ENCODE peak calls at places on chromosomes 4 and X, in eight cellular contexts. N, A, O, L, T, J, P and F are unnamed samples.

GRCh38 chr4:6582889-6583504 is 8.0 kb downstream of the MAN2B2 start:
- DNase-seq in N (no peak), A (no peak), O (peak; percentile 55), L (peak; percentile 31), T (no peak), J (no peak), P (peak; percentile 62), F (no peak)

GRCh38 chr4:147924604-147925412 is 192.9 kb downstream of the ARHGAP10 start:
- DNase-seq in N (peak; percentile 13), A (no peak), O (peak; percentile 5), L (peak; percentile 4), T (peak; percentile 31), J (no peak), P (peak; percentile 66), F (peak; percentile 32)

GRCh38 chr4:61373901-61374611 is 173.9 kb downstream of the ADGRL3 start:
- DNase-seq in N (no peak), A (no peak), O (no peak), L (peak; percentile 1), T (no peak), J (no peak), P (no peak), F (no peak)

GRCh38 chr4:175509320-175509719 is 302.7 kb downstream of the GPM6A start:
- DNase-seq in N (peak; percentile 9), A (no peak), O (peak; percentile 12), L (no peak), T (no peak), J (no peak), P (no peak), F (no peak)

GRCh38 chr4:27974339-27974738 is 1113.7 kb downstream of the STIM2 start:
- DNase-seq in N (no peak), A (no peak), O (no peak), L (no peak), T (no peak), J (no peak), P (no peak), F (no peak)

GRCh38 chrX:46204721-46205422 is 340.3 kb downstream of the ZNF674 start:
- DNase-seq in N (no peak), A (no peak), O (no peak), L (no peak), T (no peak), J (no peak), P (no peak), F (no peak)

GRCh38 chrX:30888526-30889146 is 418 bp downstream of the TAB3 start:
- DNase-seq in N (no peak), A (peak; percentile 21), O (no peak), L (peak; percentile 10), T (no peak), J (no peak), P (no peak), F (peak; percentile 21)

GRCh38 chrX:19225906-19226305 is 103.6 kb upstream of the ADGRG2 start:
- DNase-seq in N (no peak), A (no peak), O (no peak), L (peak; percentile 13), T (no peak), J (no peak), P (peak; percentile 9), F (no peak)

GRCh38 chrX:70422886-70423336 is at the start of gene GDPD2:
- DNase-seq in N (peak; percentile 61), A (no peak), O (peak; percentile 50), L (no peak), T (peak; percentile 39), J (no peak), P (peak; percentile 46), F (no peak)

GRCh38 chrX:119753639-119754257 is 4.6 kb upstream of the SOWAHD start:
- DNase-seq in N (no peak), A (no peak), O (peak; percentile 25), L (no peak), T (no peak), J (no peak), P (peak; percentile 57), F (no peak)

GRCh38 chr4:137267024-137267423 is 265.3 kb downstream of the PCDH18 start:
- DNase-seq in N (no peak), A (no peak), O (no peak), L (no peak), T (no peak), J (no peak), P (no peak), F (no peak)

GRCh38 chr4:75547647-75548387 is 8.0 kb upstream of the ODAPH start:
- DNase-seq in N (no peak), A (peak; percentile 32), O (peak; percentile 70), L (no peak), T (peak; percentile 31), J (no peak), P (peak; percentile 66), F (peak; percentile 72)

GRCh38 chr4:142660728-142661127 is 185.4 kb downstream of the INPP4B start:
- DNase-seq in N (no peak), A (no peak), O (no peak), L (no peak), T (no peak), J (no peak), P (no peak), F (no peak)

GRCh38 chr4:96356591-96357360 is 516.9 kb downstream of the PDHA2 start:
- DNase-seq in N (no peak), A (no peak), O (no peak), L (no peak), T (no peak), J (no peak), P (no peak), F (no peak)

GRCh38 chrX:13373027-13373806 is 53.4 kb upstream of the ATXN3L start:
- DNase-seq in N (no peak), A (no peak), O (no peak), L (no peak), T (no peak), J (no peak), P (no peak), F (no peak)

GRCh38 chrX:155880586-155881157 is 473 bp upstream of the VAMP7 start:
- DNase-seq in N (no peak), A (no peak), O (no peak), L (no peak), T (no peak), J (no peak), P (peak; percentile 23), F (no peak)

GRCh38 chrX:141760761-141761160 is 62.2 kb upstream of the SPANXD start:
- DNase-seq in N (no peak), A (no peak), O (no peak), L (no peak), T (no peak), J (no peak), P (no peak), F (no peak)

GRCh38 chrX:72713130-72713529 is 976 bp downstream of the PHKA1 start:
- DNase-seq in N (no peak), A (no peak), O (no peak), L (no peak), T (no peak), J (no peak), P (no peak), F (no peak)

GRCh38 chr4:3202836-3203820 is 45.8 kb upstream of the MSANTD1 start:
- DNase-seq in N (no peak), A (no peak), O (peak; percentile 56), L (no peak), T (no peak), J (no peak), P (no peak), F (no peak)
- TF ChIP-seq EP300 in N (no peak), A (no peak), O (no peak), L (no peak), T (no peak), J (no peak), P (no peak), F (no peak)

DNA sequence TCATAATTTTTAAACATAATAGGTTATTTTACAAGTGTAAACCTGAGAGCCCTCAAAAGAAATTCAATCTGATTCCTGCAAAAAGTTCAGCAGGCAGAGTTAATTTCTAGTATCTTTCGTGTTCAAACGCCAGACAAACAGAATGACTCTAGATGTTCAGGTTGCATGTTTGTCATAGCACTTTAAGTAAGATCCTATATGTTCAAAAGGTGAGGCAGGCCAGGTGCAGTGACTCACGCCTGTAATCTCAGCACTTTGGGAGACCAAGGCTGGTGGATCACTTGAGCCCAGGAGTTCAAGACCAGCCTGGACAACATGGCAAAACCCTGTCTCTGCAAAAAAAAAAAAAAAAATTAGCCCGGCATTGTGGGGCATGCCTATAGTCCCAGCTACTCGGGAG is 1.1 kb upstream of the RASSF6 start:
- DNase-seq in N (no peak), A (no peak), O (no peak), L (no peak), T (no peak), J (no peak), P (no peak), F (no peak)
- H3K4me3 ChIP-seq in N (no peak overlapping the region), A (no peak overlapping the region), O (no peak overlapping the region), L (no peak overlapping the region), T (no peak overlapping the region), J (no peak overlapping the region), P (no peak overlapping the region), F (no peak overlapping the region)

GRCh38 chr4:140976768-140977167 is 156.5 kb downstream of the RNF150 start:
- DNase-seq in N (no peak), A (no peak), O (no peak), L (no peak), T (no peak), J (no peak), P (no peak), F (no peak)
- TF ChIP-seq EP300 in N (no peak), A (no peak), O (no peak), L (no peak), T (no peak), J (no peak), P (no peak), F (no peak)

GRCh38 chr4:42363614-42364013 is 33.7 kb upstream of the SHISA3 start:
- DNase-seq in N (no peak), A (no peak), O (no peak), L (no peak), T (no peak), J (no peak), P (no peak), F (no peak)

GRCh38 chr4:42359686-42360085 is 37.6 kb upstream of the SHISA3 start:
- DNase-seq in N (no peak), A (no peak), O (no peak), L (no peak), T (no peak), J (no peak), P (no peak), F (no peak)

GRCh38 chr4:42357325-42357724 is 40.0 kb upstream of the SHISA3 start:
- DNase-seq in N (no peak), A (no peak), O (no peak), L (no peak), T (no peak), J (no peak), P (no peak), F (no peak)

GRCh38 chr4:42361475-42361874 is 35.8 kb upstream of the SHISA3 start:
- DNase-seq in N (no peak), A (no peak), O (no peak), L (no peak), T (no peak), J (no peak), P (no peak), F (no peak)

DNA sequence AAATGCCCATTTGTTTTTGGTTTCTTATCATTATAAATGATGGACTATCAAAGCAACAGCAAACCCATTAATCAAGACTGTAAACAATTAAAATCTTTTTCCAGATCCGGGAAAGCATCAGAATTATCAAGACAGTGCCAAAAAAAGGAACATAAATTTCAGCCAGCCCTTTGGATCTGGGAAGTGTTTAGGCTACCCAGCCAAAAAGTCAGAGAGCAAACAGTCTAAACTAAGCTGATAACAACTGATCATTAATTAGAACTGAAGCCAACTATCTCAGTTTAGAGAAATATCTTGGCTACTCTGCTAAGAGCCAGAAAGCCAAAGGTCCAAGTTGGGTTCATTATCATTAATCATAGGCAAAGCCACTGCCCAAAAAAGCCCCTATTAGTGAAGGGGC is 37.1 kb upstream of the SHISA3 start:
- DNase-seq in N (no peak), A (no peak), O (no peak), L (no peak), T (no peak), J (no peak), P (no peak), F (no peak)
- H3K4me3 ChIP-seq in N (no peak overlapping the region), A (peak overlapping the region; percentile 20), O (no peak overlapping the region), L (no peak overlapping the region), T (no peak overlapping the region), J (peak overlapping the region; percentile 26), P (peak overlapping the region; percentile 1), F (no peak overlapping the region)